ENCODE peak calls at places on chromosomes 2 and 18, in seven cellular contexts. One of them, this sample, is unnamed.

GRCh38 chr2:167581961-167582574 is 665.3 kb downstream of the STK39 start:
- DNase-seq in CD8-positive, alpha-beta T cell: no peak
- DNase-seq in left ventricle myocardium inferior: no peak
- DNase-seq in aorta: no peak
- DNase-seq in SK-N-SH: no peak
- DNase-seq in brain microvascular endothelial cell: no peak
- DNase-seq in A549: no peak
- DNase-seq in this sample: no peak

GRCh38 chr2:213284105-213285090 is at the start of gene SPAG16:
- DNase-seq in CD8-positive, alpha-beta T cell: peak
- DNase-seq in left ventricle myocardium inferior: peak
- DNase-seq in aorta: peak
- DNase-seq in SK-N-SH: peak
- DNase-seq in brain microvascular endothelial cell: peak
- DNase-seq in A549: peak
- DNase-seq in this sample: peak

GRCh38 chr2:104429978-104430740 is 423.8 kb upstream of the POU3F3 start:
- DNase-seq in CD8-positive, alpha-beta T cell: no peak
- DNase-seq in left ventricle myocardium inferior: no peak
- DNase-seq in aorta: no peak
- DNase-seq in SK-N-SH: no peak
- DNase-seq in brain microvascular endothelial cell: no peak
- DNase-seq in A549: no peak
- DNase-seq in this sample: no peak

GRCh38 chr18:30957086-30957485 is 85.5 kb downstream of the DSC3 start:
- DNase-seq in CD8-positive, alpha-beta T cell: no peak
- DNase-seq in left ventricle myocardium inferior: no peak
- DNase-seq in aorta: no peak
- DNase-seq in SK-N-SH: no peak
- DNase-seq in brain microvascular endothelial cell: no peak
- DNase-seq in A549: no peak
- DNase-seq in this sample: no peak

GRCh38 chr2:23326322-23326721 is 58.7 kb upstream of the KLHL29 start:
- DNase-seq in CD8-positive, alpha-beta T cell: no peak
- DNase-seq in left ventricle myocardium inferior: no peak
- DNase-seq in aorta: no peak
- DNase-seq in SK-N-SH: no peak
- DNase-seq in brain microvascular endothelial cell: no peak
- DNase-seq in A549: no peak
- DNase-seq in this sample: no peak

GRCh38 chr2:72214429-72215143 is 66.9 kb upstream of the CYP26B1 start:
- DNase-seq in CD8-positive, alpha-beta T cell: no peak
- DNase-seq in left ventricle myocardium inferior: no peak
- DNase-seq in aorta: no peak
- DNase-seq in SK-N-SH: no peak
- DNase-seq in brain microvascular endothelial cell: peak
- DNase-seq in A549: no peak
- DNase-seq in this sample: no peak

GRCh38 chr2:226773291-226773690 is 26.3 kb downstream of the IRS1 start:
- DNase-seq in CD8-positive, alpha-beta T cell: no peak
- DNase-seq in left ventricle myocardium inferior: no peak
- DNase-seq in aorta: no peak
- DNase-seq in SK-N-SH: no peak
- DNase-seq in brain microvascular endothelial cell: no peak
- DNase-seq in A549: no peak
- DNase-seq in this sample: no peak

GRCh38 chr2:112733877-112734276 is 13.1 kb downstream of the NT5DC4 start:
- DNase-seq in CD8-positive, alpha-beta T cell: no peak
- DNase-seq in left ventricle myocardium inferior: no peak
- DNase-seq in aorta: no peak
- DNase-seq in SK-N-SH: no peak
- DNase-seq in brain microvascular endothelial cell: no peak
- DNase-seq in A549: no peak
- DNase-seq in this sample: no peak

GRCh38 chr2:71748227-71748626 is 294.9 kb downstream of the DYSF start:
- DNase-seq in CD8-positive, alpha-beta T cell: no peak
- DNase-seq in left ventricle myocardium inferior: peak
- DNase-seq in aorta: peak
- DNase-seq in SK-N-SH: no peak
- DNase-seq in brain microvascular endothelial cell: peak
- DNase-seq in A549: no peak
- DNase-seq in this sample: no peak

GRCh38 chr2:68157002-68157401 is 686 bp upstream of the PNO1 start:
- DNase-seq in CD8-positive, alpha-beta T cell: no peak
- DNase-seq in left ventricle myocardium inferior: no peak
- DNase-seq in aorta: peak
- DNase-seq in SK-N-SH: peak
- DNase-seq in brain microvascular endothelial cell: peak
- DNase-seq in A549: no peak
- DNase-seq in this sample: no peak

GRCh38 chr18:78998350-78999055 is 18.9 kb downstream of the SALL3 start:
- DNase-seq in CD8-positive, alpha-beta T cell: no peak
- DNase-seq in left ventricle myocardium inferior: no peak
- DNase-seq in aorta: no peak
- DNase-seq in SK-N-SH: no peak
- DNase-seq in brain microvascular endothelial cell: no peak
- DNase-seq in A549: no peak
- DNase-seq in this sample: no peak

GRCh38 chr18:50286391-50287027 is 983 bp downstream of the CXXC1 start:
- DNase-seq in CD8-positive, alpha-beta T cell: no peak
- DNase-seq in left ventricle myocardium inferior: no peak
- DNase-seq in aorta: no peak
- DNase-seq in SK-N-SH: peak
- DNase-seq in brain microvascular endothelial cell: no peak
- DNase-seq in A549: no peak
- DNase-seq in this sample: no peak

GRCh38 chr2:200736646-200737274 is 75.0 kb upstream of the BZW1 start:
- DNase-seq in CD8-positive, alpha-beta T cell: no peak
- DNase-seq in left ventricle myocardium inferior: no peak
- DNase-seq in aorta: no peak
- DNase-seq in SK-N-SH: peak
- DNase-seq in brain microvascular endothelial cell: no peak
- DNase-seq in A549: no peak
- DNase-seq in this sample: no peak

GRCh38 chr18:55115606-55116005 is 156.3 kb upstream of the CCDC68 start:
- DNase-seq in CD8-positive, alpha-beta T cell: no peak
- DNase-seq in left ventricle myocardium inferior: no peak
- DNase-seq in aorta: no peak
- DNase-seq in SK-N-SH: no peak
- DNase-seq in brain microvascular endothelial cell: no peak
- DNase-seq in A549: no peak
- DNase-seq in this sample: no peak

GRCh38 chr2:148586528-148587128 is 57.9 kb upstream of the EPC2 start:
- DNase-seq in CD8-positive, alpha-beta T cell: no peak
- DNase-seq in left ventricle myocardium inferior: no peak
- DNase-seq in aorta: no peak
- DNase-seq in SK-N-SH: no peak
- DNase-seq in brain microvascular endothelial cell: no peak
- DNase-seq in A549: no peak
- DNase-seq in this sample: no peak

GRCh38 chr2:152097291-152098032 is 1.4 kb downstream of the CACNB4 start:
- DNase-seq in CD8-positive, alpha-beta T cell: no peak
- DNase-seq in left ventricle myocardium inferior: no peak
- DNase-seq in aorta: no peak
- DNase-seq in SK-N-SH: peak
- DNase-seq in brain microvascular endothelial cell: no peak
- DNase-seq in A549: peak
- DNase-seq in this sample: no peak

GRCh38 chr2:97788986-97789644 is 75.7 kb downstream of the ZAP70 start:
- DNase-seq in CD8-positive, alpha-beta T cell: no peak
- DNase-seq in left ventricle myocardium inferior: no peak
- DNase-seq in aorta: no peak
- DNase-seq in SK-N-SH: no peak
- DNase-seq in brain microvascular endothelial cell: no peak
- DNase-seq in A549: no peak
- DNase-seq in this sample: no peak

GRCh38 chr18:64372850-64373249 is 224.0 kb upstream of the LINC00305 start:
- DNase-seq in CD8-positive, alpha-beta T cell: no peak
- DNase-seq in left ventricle myocardium inferior: no peak
- DNase-seq in aorta: no peak
- DNase-seq in SK-N-SH: no peak
- DNase-seq in brain microvascular endothelial cell: no peak
- DNase-seq in A549: no peak
- DNase-seq in this sample: no peak

GRCh38 chr18:54829856-54830255 is 1.6 kb downstream of the RAB27B start:
- DNase-seq in CD8-positive, alpha-beta T cell: no peak
- DNase-seq in left ventricle myocardium inferior: no peak
- DNase-seq in aorta: no peak
- DNase-seq in SK-N-SH: no peak
- DNase-seq in brain microvascular endothelial cell: no peak
- DNase-seq in A549: no peak
- DNase-seq in this sample: no peak

GRCh38 chr2:168697668-168698121 is 104.7 kb upstream of the NOSTRIN start:
- DNase-seq in CD8-positive, alpha-beta T cell: no peak
- DNase-seq in left ventricle myocardium inferior: no peak
- DNase-seq in aorta: no peak
- DNase-seq in SK-N-SH: no peak
- DNase-seq in brain microvascular endothelial cell: peak
- DNase-seq in A549: no peak
- DNase-seq in this sample: no peak

GRCh38 chr2:168700615-168701245 is 101.7 kb upstream of the NOSTRIN start:
- DNase-seq in CD8-positive, alpha-beta T cell: no peak
- DNase-seq in left ventricle myocardium inferior: no peak
- DNase-seq in aorta: no peak
- DNase-seq in SK-N-SH: peak
- DNase-seq in brain microvascular endothelial cell: no peak
- DNase-seq in A549: no peak
- DNase-seq in this sample: no peak

GRCh38 chr2:168702579-168702978 is 99.9 kb upstream of the NOSTRIN start:
- DNase-seq in CD8-positive, alpha-beta T cell: no peak
- DNase-seq in left ventricle myocardium inferior: no peak
- DNase-seq in aorta: no peak
- DNase-seq in SK-N-SH: no peak
- DNase-seq in brain microvascular endothelial cell: no peak
- DNase-seq in A549: no peak
- DNase-seq in this sample: no peak

GRCh38 chr2:168699834-168700417 is 102.5 kb upstream of the NOSTRIN start:
- DNase-seq in CD8-positive, alpha-beta T cell: no peak
- DNase-seq in left ventricle myocardium inferior: peak
- DNase-seq in aorta: peak
- DNase-seq in SK-N-SH: peak
- DNase-seq in brain microvascular endothelial cell: peak
- DNase-seq in A549: no peak
- DNase-seq in this sample: no peak

GRCh38 chr2:168698959-168699358 is 103.5 kb upstream of the NOSTRIN start:
- DNase-seq in CD8-positive, alpha-beta T cell: no peak
- DNase-seq in left ventricle myocardium inferior: no peak
- DNase-seq in aorta: no peak
- DNase-seq in SK-N-SH: no peak
- DNase-seq in brain microvascular endothelial cell: no peak
- DNase-seq in A549: no peak
- DNase-seq in this sample: no peak
- H3K27ac ChIP-seq in CD8-positive, alpha-beta T cell: no peak
- H3K27ac ChIP-seq in left ventricle myocardium inferior: no peak
- H3K27ac ChIP-seq in aorta: no peak
- H3K27ac ChIP-seq in SK-N-SH: no peak
- H3K27ac ChIP-seq in brain microvascular endothelial cell: no peak
- H3K27ac ChIP-seq in A549: no peak
- H3K27ac ChIP-seq in this sample: no peak

GRCh38 chr2:228678110-228678509 is 496.6 kb upstream of the SPHKAP start:
- DNase-seq in CD8-positive, alpha-beta T cell: no peak
- DNase-seq in left ventricle myocardium inferior: no peak
- DNase-seq in aorta: no peak
- DNase-seq in SK-N-SH: no peak
- DNase-seq in brain microvascular endothelial cell: no peak
- DNase-seq in A549: no peak
- DNase-seq in this sample: no peak

GRCh38 chr2:228681979-228682378 is 500.5 kb upstream of the SPHKAP start:
- DNase-seq in CD8-positive, alpha-beta T cell: no peak
- DNase-seq in left ventricle myocardium inferior: no peak
- DNase-seq in aorta: no peak
- DNase-seq in SK-N-SH: no peak
- DNase-seq in brain microvascular endothelial cell: no peak
- DNase-seq in A549: no peak
- DNase-seq in this sample: no peak

GRCh38 chr2:228675715-228676114 is 494.2 kb upstream of the SPHKAP start:
- DNase-seq in CD8-positive, alpha-beta T cell: no peak
- DNase-seq in left ventricle myocardium inferior: no peak
- DNase-seq in aorta: no peak
- DNase-seq in SK-N-SH: peak
- DNase-seq in brain microvascular endothelial cell: no peak
- DNase-seq in A549: no peak
- DNase-seq in this sample: no peak

GRCh38 chr2:228681426-228681825 is 499.9 kb upstream of the SPHKAP start:
- DNase-seq in CD8-positive, alpha-beta T cell: no peak
- DNase-seq in left ventricle myocardium inferior: no peak
- DNase-seq in aorta: no peak
- DNase-seq in SK-N-SH: peak
- DNase-seq in brain microvascular endothelial cell: peak
- DNase-seq in A549: no peak
- DNase-seq in this sample: no peak
- H3K4me3 ChIP-seq in CD8-positive, alpha-beta T cell: no peak
- H3K4me3 ChIP-seq in left ventricle myocardium inferior: no peak
- H3K4me3 ChIP-seq in aorta: no peak
- H3K4me3 ChIP-seq in SK-N-SH: no peak
- H3K4me3 ChIP-seq in brain microvascular endothelial cell: no peak
- H3K4me3 ChIP-seq in A549: no peak
- H3K4me3 ChIP-seq in this sample: no peak

GRCh38 chr2:218722876-218723477 is 12.3 kb downstream of the TTLL4 start:
- DNase-seq in CD8-positive, alpha-beta T cell: no peak
- DNase-seq in left ventricle myocardium inferior: no peak
- DNase-seq in aorta: no peak
- DNase-seq in SK-N-SH: no peak
- DNase-seq in brain microvascular endothelial cell: no peak
- DNase-seq in A549: no peak
- DNase-seq in this sample: no peak
- H3K27ac ChIP-seq in CD8-positive, alpha-beta T cell: no peak
- H3K27ac ChIP-seq in left ventricle myocardium inferior: peak
- H3K27ac ChIP-seq in aorta: no peak
- H3K27ac ChIP-seq in SK-N-SH: no peak
- H3K27ac ChIP-seq in brain microvascular endothelial cell: no peak
- H3K27ac ChIP-seq in A549: no peak
- H3K27ac ChIP-seq in this sample: no peak

DNA sequence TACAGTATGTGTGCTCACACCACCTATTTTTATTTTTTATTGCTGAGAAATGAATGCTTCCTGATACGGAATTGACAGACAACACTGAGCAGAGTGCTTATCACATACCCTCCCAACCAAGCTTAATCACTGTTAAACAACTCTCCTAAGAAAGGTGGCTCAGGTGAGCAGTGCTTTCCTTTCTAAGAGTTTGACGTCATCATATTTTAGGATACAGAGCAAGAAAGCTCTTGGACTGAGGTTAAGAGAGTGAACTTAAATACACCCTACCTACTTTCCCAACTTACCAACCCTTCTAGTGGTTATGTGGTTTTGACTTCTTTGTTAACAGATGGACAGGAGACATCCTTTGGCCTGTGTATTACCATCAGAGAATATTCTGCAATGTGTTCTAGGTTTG is 101.2 kb downstream of the NRXN1 start:
- DNase-seq in CD8-positive, alpha-beta T cell: no peak
- DNase-seq in left ventricle myocardium inferior: no peak
- DNase-seq in aorta: no peak
- DNase-seq in SK-N-SH: no peak
- DNase-seq in brain microvascular endothelial cell: no peak
- DNase-seq in A549: no peak
- DNase-seq in this sample: no peak
- H3K4me3 ChIP-seq in CD8-positive, alpha-beta T cell: no peak
- H3K4me3 ChIP-seq in left ventricle myocardium inferior: no peak
- H3K4me3 ChIP-seq in aorta: no peak
- H3K4me3 ChIP-seq in SK-N-SH: no peak
- H3K4me3 ChIP-seq in brain microvascular endothelial cell: no peak
- H3K4me3 ChIP-seq in A549: no peak
- H3K4me3 ChIP-seq in this sample: no peak

GRCh38 chr2:240435955-240436625 is 627 bp downstream of the GPC1 start:
- DNase-seq in CD8-positive, alpha-beta T cell: no peak
- DNase-seq in left ventricle myocardium inferior: no peak
- DNase-seq in aorta: peak
- DNase-seq in SK-N-SH: peak
- DNase-seq in brain microvascular endothelial cell: no peak
- DNase-seq in A549: no peak
- DNase-seq in this sample: no peak
- H3K27ac ChIP-seq in CD8-positive, alpha-beta T cell: no peak
- H3K27ac ChIP-seq in left ventricle myocardium inferior: peak
- H3K27ac ChIP-seq in aorta: peak
- H3K27ac ChIP-seq in SK-N-SH: peak
- H3K27ac ChIP-seq in brain microvascular endothelial cell: peak
- H3K27ac ChIP-seq in A549: peak
- H3K27ac ChIP-seq in this sample: no peak

This sample was measured in naive thymus-derived CD4-positive, alpha-beta T cell.